ENCODE peak calls at places on chromosomes 2 and 18, in five cellular contexts. S is fibroblast of pulmonary artery, N is IMR-90, K is B cell, G is GM13977. L is an unnamed sample.

GRCh38 chr2:13581471-13581870 is 864.7 kb downstream of the TRIB2 start:
- DNase-seq in S (no peak), N (no peak), G (no peak), K (no peak), L (no peak)

GRCh38 chr18:36196239-36196995 is 9.1 kb downstream of the MOCOS start:
- DNase-seq in S (no peak), N (no peak), K (no peak), G (no peak), L (no peak)

GRCh38 chr2:99337931-99338580 is 867 bp downstream of the EIF5B start:
- DNase-seq in S (peak), K (no peak), N (peak), G (peak), L (no peak)

GRCh38 chr2:204258900-204259299 is 286.4 kb upstream of the PARD3B start:
- DNase-seq in S (no peak), G (no peak), N (no peak), K (no peak), L (no peak)

GRCh38 chr2:203619192-203619878 is 84.2 kb upstream of the RAPH1 start:
- DNase-seq in K (no peak), N (no peak), S (no peak), G (no peak), L (no peak)

GRCh38 chr2:46471-47345 is at the start of gene FAM110C:
- DNase-seq in K (no peak), S (peak), N (no peak), G (peak), L (no peak)

GRCh38 chr2:16522031-16522818 is 143.4 kb downstream of the CYRIA start:
- DNase-seq in G (no peak), K (no peak), S (peak), N (no peak), L (no peak)

GRCh38 chr2:85548608-85548900 is 9.6 kb downstream of the MAT2A start:
- DNase-seq in S (no peak), G (no peak), K (no peak), N (no peak), L (no peak)

GRCh38 chr2:89833116-89833779 is 1141.8 kb downstream of the RPIA start:
- DNase-seq in S (peak), K (no peak), N (peak), G (no peak), L (no peak)

GRCh38 chr18:48623468-48624220 is 84.8 kb downstream of the CTIF start:
- DNase-seq in G (no peak), K (no peak), S (peak), N (peak), L (no peak)

GRCh38 chr2:237859533-237860272 is at the start of gene RAMP1:
- DNase-seq in G (peak), K (no peak), S (no peak), N (peak), L (peak)

GRCh38 chr2:193517615-193518014 is 1322.9 kb upstream of the TMEFF2 start:
- DNase-seq in S (peak), G (no peak), N (no peak), K (no peak), L (no peak)

GRCh38 chr2:232600053-232600773 is 33.2 kb upstream of the EFHD1 start:
- DNase-seq in K (no peak), G (no peak), N (no peak), S (no peak), L (no peak)

GRCh38 chr18:78975699-78976098 is 3.9 kb upstream of the SALL3 start:
- DNase-seq in S (no peak), N (no peak), G (no peak), K (no peak), L (no peak)

GRCh38 chr18:34740101-34740500 is 30.0 kb downstream of the DTNA start:
- DNase-seq in G (no peak), K (no peak), N (no peak), S (no peak), L (no peak)

GRCh38 chr2:137333386-137333972 is 568.1 kb downstream of the THSD7B start:
- DNase-seq in S (peak), N (no peak), G (peak), K (no peak), L (no peak)

GRCh38 chr2:191318037-191318728 is 73.0 kb downstream of the MYO1B start:
- DNase-seq in K (no peak), S (peak), N (peak), G (no peak), L (no peak)

GRCh38 chr2:12227941-12228608 is 481.6 kb downstream of the LPIN1 start:
- DNase-seq in G (no peak), K (no peak), N (peak), S (peak), L (no peak)

GRCh38 chr2:216666461-216667233 is 28.7 kb downstream of the IGFBP5 start:
- DNase-seq in S (peak), N (peak), G (peak), K (peak), L (no peak)

GRCh38 chr2:51612387-51612786 is 580.5 kb upstream of the NRXN1 start:
- DNase-seq in K (no peak), N (no peak), G (no peak), S (no peak), L (no peak)

GRCh38 chr2:205352120-205352519 is 330.2 kb upstream of the NRP2 start:
- DNase-seq in S (no peak), N (no peak), G (no peak), K (no peak), L (no peak)

GRCh38 chr2:54052825-54053718 is 62.3 kb upstream of the ACYP2 start:
- DNase-seq in S (no peak), G (peak), K (no peak), N (no peak), L (no peak)

GRCh38 chr18:22932885-22933205 is 283 bp upstream of the RBBP8 start:
- DNase-seq in S (no peak), G (no peak), K (peak), N (no peak), L (no peak)

GRCh38 chr18:62978251-62979049 is 263.1 kb downstream of the PHLPP1 start:
- DNase-seq in K (no peak), N (no peak), S (no peak), G (no peak), L (no peak)

GRCh38 chr2:212052412-212053159 is 486.0 kb downstream of the ERBB4 start:
- DNase-seq in K (no peak), S (peak), N (peak), G (no peak), L (no peak)

GRCh38 chr2:217151509-217152206 is 291.8 kb upstream of the TNP1 start:
- DNase-seq in G (no peak), N (no peak), K (no peak), S (no peak), L (no peak)

GRCh38 chr2:163664610-163665009 is 71.2 kb downstream of the FIGN start:
- DNase-seq in S (peak), N (peak), G (no peak), K (no peak), L (no peak)

GRCh38 chr2:32436150-32436549 is 79.3 kb downstream of the BIRC6 start:
- DNase-seq in N (peak), K (no peak), S (peak), G (no peak), L (no peak)

GRCh38 chr2:27591745-27592144 is 8.9 kb downstream of the ZNF512 start:
- DNase-seq in S (peak), G (no peak), N (peak), K (no peak), L (no peak)

GRCh38 chr2:106030287-106031268 is 163.5 kb downstream of the UXS1 start:
- DNase-seq in N (peak), K (no peak), S (peak), G (peak), L (no peak)

GRCh38 chr2:106664669-106665068 is 177.5 kb downstream of the CD8B2 start:
- DNase-seq in N (no peak), S (no peak), G (no peak), K (no peak), L (no peak)

DNA sequence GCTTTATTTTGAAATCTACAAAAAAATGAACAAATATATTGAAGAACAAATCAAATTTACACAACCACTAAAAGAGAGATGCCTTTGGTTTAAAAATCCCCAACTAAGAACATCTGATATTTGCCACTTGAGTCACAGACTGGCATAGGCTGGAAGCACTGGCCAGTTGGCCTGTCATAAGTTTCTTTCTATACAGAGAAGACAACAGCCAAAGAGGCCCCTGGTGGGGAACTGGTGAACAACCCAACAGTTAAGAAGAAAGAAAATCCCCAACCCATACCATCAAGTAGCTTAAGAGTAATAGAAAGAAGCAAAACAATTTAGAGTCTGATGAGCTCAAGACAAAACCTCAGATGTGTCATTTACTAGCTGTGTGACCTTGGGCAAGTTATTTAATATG is 45.5 kb downstream of the OSR1 start:
- DNase-seq in N (peak), G (peak), K (no peak), S (peak), L (no peak)
- TF ChIP-seq CTCF in N (peak), G (no peak), K (peak), S (peak), L (peak)

GRCh38 chr2:128037624-128038023 is 9.8 kb upstream of the SAP130 start:
- DNase-seq in G (no peak), N (no peak), K (no peak), S (no peak), L (no peak)
- TF ChIP-seq CTCF in G (peak), N (no peak), K (no peak), S (no peak), L (no peak)

DNA sequence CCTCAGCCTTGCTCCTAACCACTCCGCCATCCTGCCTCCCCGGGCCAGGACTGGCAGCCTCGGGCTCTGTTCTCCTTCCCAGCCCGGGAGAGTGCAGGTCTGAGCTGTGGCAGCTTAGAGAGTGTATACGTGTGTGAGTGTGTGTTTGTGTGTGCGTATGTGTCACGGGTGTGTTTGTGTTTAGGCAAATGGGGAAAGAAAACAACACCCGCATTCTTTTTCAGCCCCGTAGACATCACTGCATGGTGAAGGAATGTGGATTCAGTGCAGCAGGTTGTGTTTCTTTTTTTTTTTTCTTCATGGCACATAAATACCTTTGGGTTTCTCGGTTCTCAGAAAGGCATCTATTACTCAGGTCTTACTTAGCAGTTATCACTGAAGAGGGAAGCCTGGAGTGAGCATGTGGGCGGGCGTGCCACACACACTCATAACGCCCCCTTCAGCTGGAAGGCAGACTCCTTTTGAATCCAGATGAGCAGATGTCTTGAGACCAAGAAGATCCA is 44.2 kb downstream of the GLI2 start:
- DNase-seq in K (no peak), S (peak), N (peak), G (no peak), L (no peak)
- TF ChIP-seq CTCF in K (no peak), S (peak), N (peak), G (no peak), L (peak)

DNA sequence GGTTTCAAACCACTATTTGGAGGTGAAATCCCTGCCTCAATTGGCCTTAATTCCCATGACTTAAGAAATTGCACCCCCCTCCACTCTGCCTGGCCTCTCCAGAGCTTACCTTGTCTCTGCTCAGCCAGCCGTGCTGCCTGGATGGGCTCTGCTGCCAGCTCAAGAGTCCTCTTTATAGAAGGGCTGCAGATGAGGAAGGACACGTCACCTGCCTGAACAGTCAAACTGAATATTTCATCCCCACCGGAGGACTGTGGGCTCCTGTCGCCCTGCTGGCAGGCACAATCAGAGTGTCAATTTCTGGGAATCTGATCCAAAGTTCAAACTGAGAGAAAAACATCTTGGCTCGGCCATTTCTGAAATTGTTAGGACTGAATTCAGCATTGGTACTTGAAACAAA is at the start of gene OTOS:
- DNase-seq in K (no peak), G (no peak), N (no peak), S (no peak), L (no peak)
- TF ChIP-seq CTCF in K (no peak), G (no peak), N (no peak), S (no peak), L (no peak)

DNA sequence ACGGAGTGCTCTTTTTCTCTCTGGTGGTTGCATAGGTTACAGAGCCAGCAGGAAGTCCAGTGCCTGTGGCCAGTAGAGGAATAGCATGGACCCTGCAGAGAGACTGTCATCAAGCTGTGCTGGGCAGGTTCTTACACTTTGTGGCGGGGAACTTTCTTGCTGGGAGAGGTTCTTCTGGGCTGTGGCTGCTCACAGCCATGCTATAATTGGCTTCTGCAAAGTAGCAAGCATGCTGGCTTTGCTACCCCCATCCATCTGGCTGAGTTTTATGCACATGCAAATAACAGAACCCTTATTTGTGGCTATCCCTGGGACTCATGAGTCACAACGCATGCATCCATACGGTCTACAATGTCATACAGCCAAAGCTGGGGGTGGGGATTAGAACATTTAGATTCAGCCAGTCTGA is 68.9 kb downstream of the PLCL1 start:
- DNase-seq in S (peak), K (no peak), G (no peak), N (peak), L (no peak)
- TF ChIP-seq CTCF in S (peak), K (no peak), G (no peak), N (no peak), L (no peak)

GRCh38 chr18:902179-902718 is 2.4 kb upstream of the ADCYAP1 start:
- DNase-seq in G (peak), N (no peak), K (no peak), S (peak), L (no peak)
- TF ChIP-seq CTCF in G (no peak), N (no peak), K (no peak), S (peak), L (peak)

GRCh38 chr2:20398956-20399567 is 47.8 kb upstream of the RHOB start:
- DNase-seq in K (no peak), G (no peak), S (no peak), N (peak), L (no peak)

GRCh38 chr2:20400306-20400705 is 46.6 kb upstream of the RHOB start:
- DNase-seq in G (no peak), K (no peak), N (no peak), S (no peak), L (no peak)

GRCh38 chr2:20403693-20404381 is 43.0 kb upstream of the RHOB start:
- DNase-seq in G (no peak), N (no peak), S (peak), K (no peak), L (no peak)

GRCh38 chr2:20400787-20401494 is 45.9 kb upstream of the RHOB start:
- DNase-seq in K (no peak), G (no peak), S (peak), N (peak), L (no peak)

DNA sequence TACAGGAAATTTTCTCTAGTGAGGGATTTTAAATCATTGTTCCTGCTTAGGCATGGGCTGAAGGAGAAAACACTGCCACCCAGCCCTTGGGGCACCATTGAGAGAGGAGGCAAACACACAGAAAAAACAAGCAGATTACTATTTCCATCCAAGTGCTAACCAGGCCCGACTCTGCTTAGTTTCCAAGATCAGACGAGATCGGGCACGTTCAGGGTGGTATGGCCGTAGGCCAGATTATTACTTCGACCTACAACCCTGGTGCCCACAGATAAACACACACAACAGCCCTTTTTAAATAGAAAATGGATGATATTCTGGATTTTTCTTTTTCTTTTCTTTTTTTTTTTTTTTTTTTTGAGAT is 45.4 kb upstream of the RHOB start:
- DNase-seq in G (no peak), K (no peak), N (no peak), S (no peak), L (no peak)
- TF ChIP-seq CTCF in G (no peak), K (no peak), N (no peak), S (no peak), L (no peak)

GRCh38 chr2:71067567-71068217 is 756 bp upstream of the NAGK start:
- DNase-seq in K (no peak), G (no peak), S (no peak), N (no peak), L (no peak)
- TF ChIP-seq CTCF in K (peak), G (peak), S (no peak), N (no peak), L (peak)

GRCh38 chr2:3741867-3742602 is 38.7 kb downstream of the DCDC2C start:
- DNase-seq in S (no peak), G (no peak), N (no peak), K (no peak), L (peak)
- TF ChIP-seq CTCF in S (no peak), G (no peak), N (no peak), K (no peak), L (no peak)